ENCODE peak calls at places on chromosome 15, in four cellular contexts. One of them, this sample, is unnamed.

GRCh38 chr15:87902772-87903388 is 353.7 kb downstream of the NTRK3 start:
- DNase-seq in HTR-8/SVneo: no peak
- DNase-seq in stimulated activated CD4-positive, alpha-beta T cell treated with anti-CD3 and anti-CD28 coated beads, Interleukin-4, amount 100 ng/mL, for 4 hours: no peak
- DNase-seq in left ventricle myocardium superior: no peak
- DNase-seq in this sample: no peak

GRCh38 chr15:97346221-97346620 is 614.3 kb upstream of the ARRDC4 start:
- DNase-seq in HTR-8/SVneo: no peak
- DNase-seq in stimulated activated CD4-positive, alpha-beta T cell treated with anti-CD3 and anti-CD28 coated beads, Interleukin-4, amount 100 ng/mL, for 4 hours: no peak
- DNase-seq in left ventricle myocardium superior: no peak
- DNase-seq in this sample: no peak

GRCh38 chr15:76565366-76565765 is 228.8 kb downstream of the ISL2 start:
- DNase-seq in HTR-8/SVneo: no peak
- DNase-seq in stimulated activated CD4-positive, alpha-beta T cell treated with anti-CD3 and anti-CD28 coated beads, Interleukin-4, amount 100 ng/mL, for 4 hours: no peak
- DNase-seq in left ventricle myocardium superior: no peak
- DNase-seq in this sample: no peak

GRCh38 chr15:88644741-88645140 is 5.9 kb downstream of the ISG20 start:
- DNase-seq in HTR-8/SVneo: no peak
- DNase-seq in stimulated activated CD4-positive, alpha-beta T cell treated with anti-CD3 and anti-CD28 coated beads, Interleukin-4, amount 100 ng/mL, for 4 hours: no peak
- DNase-seq in left ventricle myocardium superior: no peak
- DNase-seq in this sample: no peak

GRCh38 chr15:51736646-51737537 is 563 bp downstream of the LYSMD2 start:
- DNase-seq in HTR-8/SVneo: peak; percentile 21
- DNase-seq in stimulated activated CD4-positive, alpha-beta T cell treated with anti-CD3 and anti-CD28 coated beads, Interleukin-4, amount 100 ng/mL, for 4 hours: peak; percentile 68
- DNase-seq in left ventricle myocardium superior: peak; percentile 62
- DNase-seq in this sample: no peak

GRCh38 chr15:72116680-72117447 is 1.1 kb downstream of the MYO9A start:
- DNase-seq in HTR-8/SVneo: peak; percentile 35
- DNase-seq in stimulated activated CD4-positive, alpha-beta T cell treated with anti-CD3 and anti-CD28 coated beads, Interleukin-4, amount 100 ng/mL, for 4 hours: peak; percentile 14
- DNase-seq in left ventricle myocardium superior: no peak
- DNase-seq in this sample: no peak

GRCh38 chr15:68732451-68732850 is 88.2 kb downstream of the ANP32A start:
- DNase-seq in HTR-8/SVneo: no peak
- DNase-seq in stimulated activated CD4-positive, alpha-beta T cell treated with anti-CD3 and anti-CD28 coated beads, Interleukin-4, amount 100 ng/mL, for 4 hours: no peak
- DNase-seq in left ventricle myocardium superior: no peak
- DNase-seq in this sample: no peak

GRCh38 chr15:78012643-78013077 is 64.9 kb downstream of the TBC1D2B start:
- DNase-seq in HTR-8/SVneo: no peak
- DNase-seq in stimulated activated CD4-positive, alpha-beta T cell treated with anti-CD3 and anti-CD28 coated beads, Interleukin-4, amount 100 ng/mL, for 4 hours: no peak
- DNase-seq in left ventricle myocardium superior: no peak
- DNase-seq in this sample: no peak

GRCh38 chr15:49178477-49178876 is 8.4 kb downstream of the GALK2 start:
- DNase-seq in HTR-8/SVneo: no peak
- DNase-seq in stimulated activated CD4-positive, alpha-beta T cell treated with anti-CD3 and anti-CD28 coated beads, Interleukin-4, amount 100 ng/mL, for 4 hours: no peak
- DNase-seq in left ventricle myocardium superior: no peak
- DNase-seq in this sample: no peak

GRCh38 chr15:69156726-69157381 is 3.6 kb upstream of the GLCE start:
- DNase-seq in HTR-8/SVneo: no peak
- DNase-seq in stimulated activated CD4-positive, alpha-beta T cell treated with anti-CD3 and anti-CD28 coated beads, Interleukin-4, amount 100 ng/mL, for 4 hours: no peak
- DNase-seq in left ventricle myocardium superior: no peak
- DNase-seq in this sample: no peak

This sample was measured in NCI-H2107.